ENCODE peak calls at places on chromosomes 7 and 10, in ten cellular contexts. One of them, this sample, is unnamed.
A peak's percentile ranks its signal among the peaks of the same experiment; 100 is the strongest.

GRCh38 chr7:83119002-83119358 is 43.7 kb downstream of the PCLO start:
- DNase-seq in upper lobe of right lung: no peak
- DNase-seq in thoracic aorta: no peak
- DNase-seq in left ventricle myocardium inferior: no peak
- DNase-seq in IMR-90: no peak
- DNase-seq in small intestine: no peak
- DNase-seq in adrenal gland: no peak
- DNase-seq in stomach: no peak
- DNase-seq in astrocyte: no peak
- DNase-seq in CD8-positive, alpha-beta memory T cell: no peak
- DNase-seq in this sample: peak; percentile 48

GRCh38 chr7:130140551-130141160 is 64.5 kb downstream of the TMEM209 start:
- DNase-seq in astrocyte: no peak
- DNase-seq in IMR-90: no peak
- DNase-seq in thoracic aorta: no peak
- DNase-seq in upper lobe of right lung: no peak
- DNase-seq in left ventricle myocardium inferior: no peak
- DNase-seq in stomach: no peak
- DNase-seq in adrenal gland: peak; percentile 20
- DNase-seq in small intestine: no peak
- DNase-seq in CD8-positive, alpha-beta memory T cell: no peak
- DNase-seq in this sample: peak; percentile 73

GRCh38 chr10:123967626-123968243 is 76.1 kb upstream of the CPXM2 start:
- DNase-seq in left ventricle myocardium inferior: peak; percentile 58
- DNase-seq in astrocyte: peak; percentile 3
- DNase-seq in IMR-90: peak; percentile 11
- DNase-seq in CD8-positive, alpha-beta memory T cell: no peak
- DNase-seq in small intestine: peak; percentile 56
- DNase-seq in thoracic aorta: peak; percentile 29
- DNase-seq in adrenal gland: peak; percentile 64
- DNase-seq in stomach: peak; percentile 67
- DNase-seq in upper lobe of right lung: peak; percentile 82
- DNase-seq in this sample: peak; percentile 94

GRCh38 chr7:27137603-27138410 is 5.7 kb downstream of the HOXA5 start:
- DNase-seq in adrenal gland: no peak
- DNase-seq in astrocyte: no peak
- DNase-seq in small intestine: no peak
- DNase-seq in stomach: no peak
- DNase-seq in upper lobe of right lung: no peak
- DNase-seq in IMR-90: peak; percentile 73
- DNase-seq in CD8-positive, alpha-beta memory T cell: no peak
- DNase-seq in thoracic aorta: no peak
- DNase-seq in left ventricle myocardium inferior: no peak
- DNase-seq in this sample: no peak

GRCh38 chr10:122642726-122643605 is 56.7 kb downstream of the C10orf120 start:
- DNase-seq in CD8-positive, alpha-beta memory T cell: no peak
- DNase-seq in small intestine: no peak
- DNase-seq in IMR-90: no peak
- DNase-seq in adrenal gland: no peak
- DNase-seq in thoracic aorta: no peak
- DNase-seq in left ventricle myocardium inferior: no peak
- DNase-seq in astrocyte: no peak
- DNase-seq in stomach: peak; percentile 5
- DNase-seq in upper lobe of right lung: peak; percentile 52
- DNase-seq in this sample: peak; percentile 34

GRCh38 chr10:79984851-79985250 is 35.9 kb upstream of the SFTPD start:
- DNase-seq in stomach: no peak
- DNase-seq in small intestine: peak; percentile 8
- DNase-seq in thoracic aorta: no peak
- DNase-seq in IMR-90: no peak
- DNase-seq in CD8-positive, alpha-beta memory T cell: no peak
- DNase-seq in astrocyte: no peak
- DNase-seq in adrenal gland: no peak
- DNase-seq in upper lobe of right lung: peak; percentile 77
- DNase-seq in left ventricle myocardium inferior: no peak
- DNase-seq in this sample: peak; percentile 57

GRCh38 chr7:19353158-19353557 is 207.9 kb upstream of the FERD3L start:
- DNase-seq in upper lobe of right lung: no peak
- DNase-seq in astrocyte: peak; percentile 14
- DNase-seq in adrenal gland: no peak
- DNase-seq in small intestine: no peak
- DNase-seq in IMR-90: peak; percentile 47
- DNase-seq in stomach: no peak
- DNase-seq in CD8-positive, alpha-beta memory T cell: no peak
- DNase-seq in left ventricle myocardium inferior: no peak
- DNase-seq in thoracic aorta: no peak
- DNase-seq in this sample: no peak

GRCh38 chr7:47320296-47320695 is 261.6 kb downstream of the TNS3 start:
- DNase-seq in left ventricle myocardium inferior: no peak
- DNase-seq in adrenal gland: no peak
- DNase-seq in small intestine: no peak
- DNase-seq in CD8-positive, alpha-beta memory T cell: no peak
- DNase-seq in thoracic aorta: no peak
- DNase-seq in IMR-90: peak; percentile 49
- DNase-seq in upper lobe of right lung: no peak
- DNase-seq in stomach: no peak
- DNase-seq in astrocyte: peak; percentile 64
- DNase-seq in this sample: no peak

GRCh38 chr10:118002581-118002980 is 44.2 kb downstream of the RAB11FIP2 start:
- DNase-seq in stomach: no peak
- DNase-seq in astrocyte: no peak
- DNase-seq in left ventricle myocardium inferior: no peak
- DNase-seq in thoracic aorta: no peak
- DNase-seq in CD8-positive, alpha-beta memory T cell: no peak
- DNase-seq in adrenal gland: no peak
- DNase-seq in IMR-90: peak; percentile 59
- DNase-seq in small intestine: no peak
- DNase-seq in upper lobe of right lung: no peak
- DNase-seq in this sample: no peak

GRCh38 chr10:132395704-132396494 is 1.1 kb upstream of the PWWP2B start:
- DNase-seq in left ventricle myocardium inferior: peak; percentile 87
- DNase-seq in astrocyte: no peak
- DNase-seq in stomach: peak; percentile 87
- DNase-seq in adrenal gland: peak; percentile 86
- DNase-seq in thoracic aorta: no peak
- DNase-seq in CD8-positive, alpha-beta memory T cell: no peak
- DNase-seq in upper lobe of right lung: peak; percentile 91
- DNase-seq in IMR-90: no peak
- DNase-seq in small intestine: peak; percentile 63
- DNase-seq in this sample: peak; percentile 92

GRCh38 chr10:95327367-95327766 is 36.6 kb upstream of the PDLIM1 start:
- DNase-seq in IMR-90: peak; percentile 66
- DNase-seq in CD8-positive, alpha-beta memory T cell: no peak
- DNase-seq in thoracic aorta: no peak
- DNase-seq in upper lobe of right lung: no peak
- DNase-seq in left ventricle myocardium inferior: peak; percentile 56
- DNase-seq in stomach: peak; percentile 86
- DNase-seq in adrenal gland: no peak
- DNase-seq in astrocyte: peak; percentile 35
- DNase-seq in small intestine: peak; percentile 77
- DNase-seq in this sample: no peak

GRCh38 chr7:99039384-99039891 is 104.5 kb downstream of the SMURF1 start:
- DNase-seq in astrocyte: no peak
- DNase-seq in upper lobe of right lung: no peak
- DNase-seq in stomach: no peak
- DNase-seq in thoracic aorta: no peak
- DNase-seq in adrenal gland: no peak
- DNase-seq in left ventricle myocardium inferior: no peak
- DNase-seq in small intestine: peak; percentile 17
- DNase-seq in CD8-positive, alpha-beta memory T cell: no peak
- DNase-seq in IMR-90: no peak
- DNase-seq in this sample: no peak

GRCh38 chr10:35307297-35307696 is 29.0 kb upstream of the CCNY start:
- DNase-seq in CD8-positive, alpha-beta memory T cell: no peak
- DNase-seq in small intestine: no peak
- DNase-seq in IMR-90: peak; percentile 61
- DNase-seq in thoracic aorta: no peak
- DNase-seq in stomach: no peak
- DNase-seq in adrenal gland: no peak
- DNase-seq in astrocyte: peak; percentile 61
- DNase-seq in upper lobe of right lung: no peak
- DNase-seq in left ventricle myocardium inferior: no peak
- DNase-seq in this sample: no peak

GRCh38 chr7:55230014-55230413 is 135.1 kb upstream of the LANCL2 start:
- DNase-seq in astrocyte: no peak
- DNase-seq in left ventricle myocardium inferior: no peak
- DNase-seq in small intestine: no peak
- DNase-seq in adrenal gland: no peak
- DNase-seq in thoracic aorta: no peak
- DNase-seq in IMR-90: no peak
- DNase-seq in stomach: no peak
- DNase-seq in CD8-positive, alpha-beta memory T cell: no peak
- DNase-seq in upper lobe of right lung: no peak
- DNase-seq in this sample: no peak

GRCh38 chr7:55223023-55223422 is 142.1 kb upstream of the LANCL2 start:
- DNase-seq in left ventricle myocardium inferior: no peak
- DNase-seq in small intestine: no peak
- DNase-seq in astrocyte: no peak
- DNase-seq in adrenal gland: no peak
- DNase-seq in upper lobe of right lung: no peak
- DNase-seq in CD8-positive, alpha-beta memory T cell: no peak
- DNase-seq in IMR-90: no peak
- DNase-seq in thoracic aorta: no peak
- DNase-seq in stomach: no peak
- DNase-seq in this sample: no peak

GRCh38 chr7:55224810-55225209 is 140.3 kb upstream of the LANCL2 start:
- DNase-seq in thoracic aorta: no peak
- DNase-seq in adrenal gland: no peak
- DNase-seq in upper lobe of right lung: no peak
- DNase-seq in CD8-positive, alpha-beta memory T cell: no peak
- DNase-seq in small intestine: no peak
- DNase-seq in left ventricle myocardium inferior: no peak
- DNase-seq in stomach: no peak
- DNase-seq in IMR-90: no peak
- DNase-seq in astrocyte: no peak
- DNase-seq in this sample: peak; percentile 12

DNA sequence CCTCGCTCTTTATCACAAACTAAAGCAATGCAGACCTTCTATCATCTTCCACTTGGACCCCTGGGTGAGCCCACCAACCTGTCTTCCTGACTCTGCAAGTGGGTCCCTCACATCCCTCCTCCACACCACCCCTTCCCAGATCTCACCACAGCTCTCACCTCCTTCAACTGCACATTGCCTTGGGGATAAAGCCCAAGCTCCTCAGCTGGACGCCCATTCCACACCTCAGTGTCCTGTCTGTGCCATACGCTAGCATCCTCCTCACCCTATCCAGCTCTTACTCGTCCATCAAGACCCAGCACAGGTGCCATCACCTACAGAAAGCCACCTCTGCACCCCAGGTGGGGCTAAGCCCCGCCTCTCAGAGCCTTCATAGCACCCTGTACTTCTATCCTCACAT is 141.0 kb upstream of the LANCL2 start:
- DNase-seq in IMR-90: no peak
- DNase-seq in upper lobe of right lung: no peak
- DNase-seq in small intestine: no peak
- DNase-seq in CD8-positive, alpha-beta memory T cell: no peak
- DNase-seq in stomach: no peak
- DNase-seq in left ventricle myocardium inferior: no peak
- DNase-seq in thoracic aorta: no peak
- DNase-seq in adrenal gland: no peak
- DNase-seq in astrocyte: no peak
- DNase-seq in this sample: peak; percentile 22
- H3K4me3 ChIP-seq in IMR-90: no peak overlapping the region
- H3K4me3 ChIP-seq in upper lobe of right lung: no peak overlapping the region
- H3K4me3 ChIP-seq in small intestine: no peak overlapping the region
- H3K4me3 ChIP-seq in CD8-positive, alpha-beta memory T cell: no peak overlapping the region
- H3K4me3 ChIP-seq in stomach: no peak overlapping the region
- H3K4me3 ChIP-seq in left ventricle myocardium inferior: no peak overlapping the region
- H3K4me3 ChIP-seq in thoracic aorta: no peak overlapping the region
- H3K4me3 ChIP-seq in adrenal gland: no peak overlapping the region
- H3K4me3 ChIP-seq in astrocyte: no peak overlapping the region
- H3K4me3 ChIP-seq in this sample: no peak overlapping the region

GRCh38 chr7:23012186-23012585 is 1.7 kb downstream of the HYCC1 start:
- DNase-seq in astrocyte: no peak
- DNase-seq in left ventricle myocardium inferior: no peak
- DNase-seq in CD8-positive, alpha-beta memory T cell: no peak
- DNase-seq in small intestine: peak; percentile 16
- DNase-seq in IMR-90: no peak
- DNase-seq in stomach: no peak
- DNase-seq in upper lobe of right lung: no peak
- DNase-seq in thoracic aorta: no peak
- DNase-seq in adrenal gland: no peak
- DNase-seq in this sample: no peak
- H3K27ac ChIP-seq in astrocyte: peak overlapping the region; percentile 79
- H3K27ac ChIP-seq in left ventricle myocardium inferior: no peak overlapping the region
- H3K27ac ChIP-seq in CD8-positive, alpha-beta memory T cell: peak overlapping the region; percentile 60
- H3K27ac ChIP-seq in small intestine: no peak overlapping the region
- H3K27ac ChIP-seq in IMR-90: no peak overlapping the region
- H3K27ac ChIP-seq in stomach: no peak overlapping the region
- H3K27ac ChIP-seq in upper lobe of right lung: no peak overlapping the region
- H3K27ac ChIP-seq in thoracic aorta: no peak overlapping the region
- H3K27ac ChIP-seq in adrenal gland: no peak overlapping the region
- H3K27ac ChIP-seq in this sample: no peak overlapping the region

DNA sequence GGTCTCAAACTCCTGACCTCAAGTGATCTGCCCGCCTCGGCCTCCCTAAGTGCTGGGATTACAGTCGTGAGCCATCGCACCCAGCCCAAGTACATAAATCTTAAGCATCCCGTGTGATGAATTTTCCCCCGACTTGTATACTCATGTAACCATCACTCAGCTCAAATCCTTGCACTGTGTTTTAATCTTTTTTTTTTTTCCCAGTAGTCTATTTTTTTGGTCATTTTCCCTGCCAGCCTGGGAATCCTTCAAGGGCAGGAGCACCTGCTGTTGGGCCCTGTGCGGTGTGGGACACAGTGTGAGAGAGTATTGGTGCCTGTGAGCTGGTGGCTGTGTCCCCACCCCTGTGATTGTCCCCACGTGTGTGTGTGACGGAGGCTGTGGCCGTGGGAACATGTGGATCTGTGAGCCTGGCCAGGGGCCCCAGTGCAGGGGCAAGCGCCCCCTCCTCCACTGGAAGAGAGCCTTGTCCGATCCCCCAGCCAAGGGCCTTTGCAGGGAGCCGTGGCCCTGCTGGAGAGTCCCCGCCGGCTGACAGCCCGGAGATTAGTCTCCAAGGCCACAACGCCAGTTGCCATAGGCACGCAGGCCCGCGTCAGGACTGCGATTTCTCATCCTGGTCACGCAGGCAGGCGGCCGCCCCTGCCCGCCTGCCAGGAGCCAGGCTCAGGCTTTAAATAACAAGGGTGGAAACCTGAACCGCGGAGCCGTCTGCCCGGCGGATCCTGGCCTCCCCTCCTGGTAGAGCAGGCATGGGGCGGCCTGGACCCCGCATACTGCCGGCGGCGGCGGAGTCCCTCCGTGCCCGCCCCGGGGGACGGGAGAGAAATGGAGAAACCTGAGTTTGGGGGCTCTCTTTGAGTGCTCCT is 26.5 kb downstream of the GTF2IRD1 start:
- DNase-seq in IMR-90: peak; percentile 93
- DNase-seq in astrocyte: peak; percentile 89
- DNase-seq in small intestine: peak; percentile 66
- DNase-seq in thoracic aorta: peak; percentile 52
- DNase-seq in stomach: peak; percentile 86
- DNase-seq in CD8-positive, alpha-beta memory T cell: no peak
- DNase-seq in adrenal gland: peak; percentile 92
- DNase-seq in left ventricle myocardium inferior: peak; percentile 85
- DNase-seq in upper lobe of right lung: peak; percentile 89
- DNase-seq in this sample: peak; percentile 88
- H3K4me3 ChIP-seq in IMR-90: no peak overlapping the region
- H3K4me3 ChIP-seq in astrocyte: peak overlapping the region; percentile 0
- H3K4me3 ChIP-seq in small intestine: peak overlapping the region; percentile 1
- H3K4me3 ChIP-seq in thoracic aorta: peak overlapping the region; percentile 74
- H3K4me3 ChIP-seq in stomach: peak overlapping the region; percentile 45
- H3K4me3 ChIP-seq in CD8-positive, alpha-beta memory T cell: no peak overlapping the region
- H3K4me3 ChIP-seq in adrenal gland: peak overlapping the region; percentile 23
- H3K4me3 ChIP-seq in left ventricle myocardium inferior: peak overlapping the region; percentile 68
- H3K4me3 ChIP-seq in upper lobe of right lung: peak overlapping the region; percentile 59
- H3K4me3 ChIP-seq in this sample: no peak overlapping the region

GRCh38 chr7:55641273-55641691 is 69.0 kb upstream of the VOPP1 start:
- DNase-seq in left ventricle myocardium inferior: no peak
- DNase-seq in CD8-positive, alpha-beta memory T cell: peak; percentile 54
- DNase-seq in astrocyte: peak; percentile 69
- DNase-seq in IMR-90: peak; percentile 76
- DNase-seq in thoracic aorta: no peak
- DNase-seq in upper lobe of right lung: no peak
- DNase-seq in small intestine: peak; percentile 69
- DNase-seq in stomach: peak; percentile 40
- DNase-seq in adrenal gland: peak; percentile 49
- DNase-seq in this sample: peak; percentile 64
- H3K27ac ChIP-seq in left ventricle myocardium inferior: no peak overlapping the region
- H3K27ac ChIP-seq in CD8-positive, alpha-beta memory T cell: no peak overlapping the region
- H3K27ac ChIP-seq in astrocyte: no peak overlapping the region
- H3K27ac ChIP-seq in IMR-90: no peak overlapping the region
- H3K27ac ChIP-seq in thoracic aorta: no peak overlapping the region
- H3K27ac ChIP-seq in upper lobe of right lung: no peak overlapping the region
- H3K27ac ChIP-seq in small intestine: no peak overlapping the region
- H3K27ac ChIP-seq in stomach: no peak overlapping the region
- H3K27ac ChIP-seq in adrenal gland: no peak overlapping the region
- H3K27ac ChIP-seq in this sample: no peak overlapping the region

This sample was measured in endodermal cell.